ENCODE peak calls at places on chromosomes 6 and 20, in seven cellular contexts. W, P, L, Y, I, U and M are unnamed samples.

GRCh38 chr6:161233986-161234620 is 39.8 kb downstream of the AGPAT4 start:
- DNase-seq in W (peak; percentile 92), P (peak; percentile 51), L (no peak), Y (peak; percentile 36), I (peak; percentile 68), U (peak; percentile 94), M (no peak)

GRCh38 chr6:134686071-134686470 is 263.8 kb downstream of the ALDH8A1 start:
- DNase-seq in W (no peak), P (no peak), L (no peak), Y (no peak), I (no peak), U (peak; percentile 27), M (no peak)

GRCh38 chr20:50015636-50015992 is 32.8 kb downstream of the SNAI1 start:
- DNase-seq in W (no peak), P (no peak), L (no peak), Y (no peak), I (no peak), U (no peak), M (no peak)

GRCh38 chr6:50720623-50721022 is 7.3 kb downstream of the TFAP2D start:
- DNase-seq in W (no peak), P (no peak), L (no peak), Y (no peak), I (peak; percentile 5), U (no peak), M (no peak)

GRCh38 chr6:34154668-34155447 is 9.0 kb upstream of the GRM4 start:
- DNase-seq in W (peak; percentile 24), P (peak; percentile 53), L (peak; percentile 31), Y (peak; percentile 49), I (peak; percentile 17), U (peak; percentile 26), M (peak; percentile 60)

GRCh38 chr20:25514747-25515340 is 70.5 kb downstream of the NINL start:
- DNase-seq in W (no peak), P (no peak), L (no peak), Y (no peak), I (no peak), U (no peak), M (no peak)

GRCh38 chr20:8401491-8401890 is 269.4 kb downstream of the PLCB1 start:
- DNase-seq in W (no peak), P (no peak), L (no peak), Y (no peak), I (no peak), U (peak; percentile 44), M (no peak)

GRCh38 chr6:158409451-158409850 is 97.2 kb downstream of the TULP4 start:
- DNase-seq in W (no peak), P (no peak), L (no peak), Y (no peak), I (peak; percentile 94), U (peak; percentile 75), M (no peak)

GRCh38 chr6:73451166-73452106 is 661 bp downstream of the CGAS start:
- DNase-seq in W (peak; percentile 21), P (peak; percentile 50), L (peak; percentile 63), Y (peak; percentile 52), I (peak; percentile 57), U (peak; percentile 43), M (no peak)

GRCh38 chr20:33852971-33853813 is 42.0 kb downstream of the CHMP4B start:
- DNase-seq in W (no peak), P (no peak), L (no peak), Y (no peak), I (no peak), U (no peak), M (no peak)

GRCh38 chr20:24587384-24588046 is 118.1 kb downstream of the SYNDIG1 start:
- DNase-seq in W (no peak), P (no peak), L (no peak), Y (no peak), I (no peak), U (no peak), M (no peak)

GRCh38 chr20:46674253-46675083 is 14.8 kb downstream of the TP53RK start:
- DNase-seq in W (no peak), P (no peak), L (no peak), Y (no peak), I (no peak), U (no peak), M (no peak)

GRCh38 chr20:61835301-61835700 is 230.4 kb downstream of the TAF4 start:
- DNase-seq in W (no peak), P (no peak), L (no peak), Y (no peak), I (no peak), U (no peak), M (no peak)

GRCh38 chr6:17928514-17929430 is 58.7 kb downstream of the KIF13A start:
- DNase-seq in W (no peak), P (no peak), L (no peak), Y (no peak), I (peak; percentile 73), U (peak; percentile 76), M (no peak)

GRCh38 chr6:45493761-45494160 is 116.0 kb upstream of the SUPT3H start:
- DNase-seq in W (no peak), P (no peak), L (no peak), Y (no peak), I (no peak), U (no peak), M (no peak)

GRCh38 chr6:70310063-70310694 is 7.3 kb upstream of the COL9A1 start:
- DNase-seq in W (no peak), P (no peak), L (no peak), Y (no peak), I (peak; percentile 54), U (peak; percentile 53), M (no peak)

GRCh38 chr20:44264287-44264686 is 17.2 kb downstream of the GDAP1L1 start:
- DNase-seq in W (no peak), P (no peak), L (no peak), Y (no peak), I (no peak), U (no peak), M (no peak)

GRCh38 chr20:33005132-33005566 is 916 bp upstream of the SUN5 start:
- DNase-seq in W (no peak), P (no peak), L (no peak), Y (no peak), I (no peak), U (peak; percentile 15), M (no peak)

GRCh38 chr6:30169658-30170614 is 6.6 kb downstream of the TRIM15 start:
- DNase-seq in W (no peak), P (no peak), L (no peak), Y (no peak), I (peak; percentile 66), U (peak; percentile 49), M (no peak)

GRCh38 chr6:30689985-30690384 is 799 bp downstream of the NRM start:
- DNase-seq in W (no peak), P (no peak), L (no peak), Y (no peak), I (no peak), U (no peak), M (no peak)

GRCh38 chr6:48110436-48111142 is 408 bp downstream of the PTCHD4 start:
- DNase-seq in W (no peak), P (no peak), L (no peak), Y (no peak), I (peak; percentile 37), U (no peak), M (no peak)

GRCh38 chr6:48113130-48113529 is 2.1 kb upstream of the PTCHD4 start:
- DNase-seq in W (no peak), P (no peak), L (no peak), Y (no peak), I (no peak), U (no peak), M (no peak)

GRCh38 chr6:48111143-48111506 is at the start of gene PTCHD4:
- DNase-seq in W (peak; percentile 25), P (no peak), L (no peak), Y (peak; percentile 21), I (peak; percentile 88), U (peak; percentile 48), M (peak; percentile 44)

GRCh38 chr6:48111575-48111974 is 578 bp upstream of the PTCHD4 start:
- DNase-seq in W (no peak), P (no peak), L (no peak), Y (no peak), I (no peak), U (peak; percentile 15), M (no peak)

GRCh38 chr6:48109902-48110301 is 1.1 kb downstream of the PTCHD4 start:
- DNase-seq in W (no peak), P (no peak), L (no peak), Y (no peak), I (peak; percentile 41), U (no peak), M (no peak)
- H3K4me3 ChIP-seq in W (no peak overlapping the region), P (no peak overlapping the region), L (no peak overlapping the region), Y (peak overlapping the region; percentile 46), I (peak overlapping the region; percentile 56), U (peak overlapping the region; percentile 95), M (no peak overlapping the region)

GRCh38 chr20:36462440-36463211 is 78.7 kb upstream of the MYL9 start:
- DNase-seq in W (peak; percentile 76), P (peak; percentile 43), L (peak; percentile 68), Y (peak; percentile 86), I (peak; percentile 70), U (peak; percentile 60), M (no peak)
- TF ChIP-seq POLR2A in W (peak; percentile 50), P (peak; percentile 35), L (peak; percentile 40), Y (peak; percentile 80), I (peak; percentile 56), U (peak; percentile 83), M (no peak)

DNA sequence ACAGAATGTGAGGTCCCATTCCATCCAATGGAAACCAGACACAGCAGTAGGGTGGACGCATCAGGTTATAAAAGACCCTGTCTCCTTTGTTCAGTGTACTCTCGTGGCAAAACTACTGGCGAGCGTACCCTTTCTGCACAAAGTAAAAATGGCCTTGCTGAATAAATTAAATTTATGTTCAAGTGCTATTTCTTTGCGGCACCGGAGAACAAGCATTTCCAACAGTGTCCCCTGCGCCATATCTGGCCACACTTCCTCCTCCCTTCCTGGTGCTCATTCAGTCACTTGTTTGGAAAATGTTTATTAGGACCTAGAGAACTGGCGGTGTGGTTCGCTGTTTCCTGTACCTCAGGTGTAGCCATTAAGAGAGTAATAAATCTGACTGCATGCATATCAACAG is 46.9 kb upstream of the DACT2 start:
- DNase-seq in W (no peak), P (no peak), L (no peak), Y (no peak), I (no peak), U (no peak), M (no peak)
- H3K4me3 ChIP-seq in W (no peak overlapping the region), P (no peak overlapping the region), L (no peak overlapping the region), Y (no peak overlapping the region), I (no peak overlapping the region), U (no peak overlapping the region), M (no peak overlapping the region)

DNA sequence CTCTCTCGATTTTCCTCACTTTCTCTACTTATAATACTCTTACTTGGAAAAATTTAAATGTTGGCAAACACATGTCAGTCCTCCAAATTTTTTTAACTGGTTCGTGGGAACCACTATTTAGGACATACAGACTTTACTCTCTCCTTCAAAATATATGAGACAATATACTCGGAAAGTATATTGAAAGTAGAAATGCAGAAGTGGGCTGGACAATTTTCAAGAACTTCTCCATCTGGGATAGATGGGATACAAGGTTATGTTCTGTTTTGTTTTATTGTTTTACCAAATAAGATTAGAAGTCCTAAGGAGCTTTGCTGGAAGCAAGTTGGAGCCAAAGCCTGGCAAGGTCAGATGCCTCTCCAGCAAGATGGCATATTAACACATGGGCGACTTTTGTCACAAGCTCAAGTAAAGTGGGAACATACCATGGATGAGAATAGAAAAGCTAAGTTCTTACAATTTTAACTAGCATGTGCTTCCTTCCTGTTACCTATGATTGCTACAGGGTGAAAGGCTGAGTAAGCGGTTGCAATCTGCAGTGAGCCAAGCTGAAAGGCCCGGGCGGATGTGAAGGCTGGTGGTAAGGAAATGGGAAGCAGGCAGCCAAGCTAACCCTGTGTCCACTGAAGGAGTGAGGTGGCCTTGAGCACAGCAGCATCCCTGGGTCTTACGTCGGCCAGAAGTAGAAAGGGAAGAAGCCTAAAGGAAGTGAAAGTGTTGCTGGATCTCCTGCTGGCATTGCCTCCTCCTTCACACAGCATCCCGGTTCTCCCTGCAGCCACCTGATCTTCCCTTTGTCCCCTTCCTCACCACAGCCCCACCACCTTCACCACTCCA is 7.1 kb downstream of the MAP3K5 start:
- DNase-seq in W (no peak), P (peak; percentile 69), L (peak; percentile 87), Y (peak; percentile 49), I (peak; percentile 58), U (no peak), M (no peak)
- TF ChIP-seq POLR2A in W (no peak), P (no peak), L (no peak), Y (no peak), I (no peak), U (no peak), M (no peak)